ENCODE peak calls at places on chromosomes 3 and 15, in four cellular contexts. One of them, this sample, is unnamed.

GRCh38 chr3:126104742-126105605 is 21.1 kb upstream of the SLC41A3 start:
- DNase-seq in K562: no peak
- DNase-seq in HepG2: no peak
- DNase-seq in GM12878: no peak
- DNase-seq in this sample: no peak

GRCh38 chr3:52423214-52423613 is 21.7 kb downstream of the SEMA3G start:
- DNase-seq in HepG2: no peak
- DNase-seq in K562: no peak
- DNase-seq in GM12878: no peak
- DNase-seq in this sample: no peak

GRCh38 chr15:28989239-28989830 is 103.6 kb downstream of the APBA2 start:
- DNase-seq in HepG2: no peak
- DNase-seq in GM12878: no peak
- DNase-seq in K562: peak
- DNase-seq in this sample: peak

GRCh38 chr15:78565951-78566774 is 843 bp downstream of the CHRNA5 start:
- DNase-seq in K562: peak
- DNase-seq in GM12878: no peak
- DNase-seq in HepG2: peak
- DNase-seq in this sample: peak

GRCh38 chr15:63140936-63141335 is 16.3 kb downstream of the RPS27L start:
- DNase-seq in HepG2: no peak
- DNase-seq in K562: no peak
- DNase-seq in GM12878: no peak
- DNase-seq in this sample: no peak

GRCh38 chr15:32677238-32677750 is 35.8 kb downstream of the SCG5 start:
- DNase-seq in HepG2: peak
- DNase-seq in K562: no peak
- DNase-seq in GM12878: no peak
- DNase-seq in this sample: no peak

GRCh38 chr15:72809329-72809728 is 25.8 kb upstream of the ADPGK start:
- DNase-seq in GM12878: no peak
- DNase-seq in K562: no peak
- DNase-seq in HepG2: no peak
- DNase-seq in this sample: no peak

GRCh38 chr15:68586274-68586961 is 7.6 kb downstream of the CORO2B start:
- DNase-seq in GM12878: no peak
- DNase-seq in K562: no peak
- DNase-seq in HepG2: peak
- DNase-seq in this sample: no peak

GRCh38 chr3:59572106-59572505 is 522.3 kb upstream of the CFAP20DC start:
- DNase-seq in GM12878: no peak
- DNase-seq in K562: no peak
- DNase-seq in HepG2: no peak
- DNase-seq in this sample: no peak

GRCh38 chr15:78204351-78205309 is 29.7 kb downstream of the ACSBG1 start:
- DNase-seq in GM12878: no peak
- DNase-seq in K562: no peak
- DNase-seq in HepG2: no peak
- DNase-seq in this sample: no peak

GRCh38 chr15:36911322-36911944 is 188.9 kb downstream of the MEIS2 start:
- DNase-seq in K562: no peak
- DNase-seq in HepG2: peak
- DNase-seq in GM12878: no peak
- DNase-seq in this sample: no peak

GRCh38 chr15:64334530-64334929 is 21.4 kb downstream of the CSNK1G1 start:
- DNase-seq in HepG2: no peak
- DNase-seq in K562: no peak
- DNase-seq in GM12878: no peak
- DNase-seq in this sample: peak

GRCh38 chr3:185656321-185656840 is 70.3 kb downstream of the SENP2 start:
- DNase-seq in K562: no peak
- DNase-seq in HepG2: no peak
- DNase-seq in GM12878: no peak
- DNase-seq in this sample: no peak

GRCh38 chr3:100563652-100564215 is 45.7 kb upstream of the ADGRG7 start:
- DNase-seq in GM12878: no peak
- DNase-seq in HepG2: no peak
- DNase-seq in K562: no peak
- DNase-seq in this sample: no peak

GRCh38 chr3:68972358-68972979 is 40.1 kb upstream of the TAFA4 start:
- DNase-seq in GM12878: no peak
- DNase-seq in K562: peak
- DNase-seq in HepG2: peak
- DNase-seq in this sample: peak

GRCh38 chr15:89496155-89497098 is at the start of gene RHCG:
- DNase-seq in GM12878: no peak
- DNase-seq in HepG2: peak
- DNase-seq in K562: peak
- DNase-seq in this sample: peak

GRCh38 chr3:101902041-101902440 is 52.7 kb downstream of the NFKBIZ start:
- DNase-seq in K562: no peak
- DNase-seq in GM12878: no peak
- DNase-seq in HepG2: no peak
- DNase-seq in this sample: no peak

GRCh38 chr3:30578986-30579579 is 27.3 kb upstream of the TGFBR2 start:
- DNase-seq in HepG2: no peak
- DNase-seq in K562: no peak
- DNase-seq in GM12878: no peak
- DNase-seq in this sample: no peak

GRCh38 chr3:110562621-110563020 is 509.0 kb upstream of the NECTIN3 start:
- DNase-seq in HepG2: no peak
- DNase-seq in K562: no peak
- DNase-seq in GM12878: no peak
- DNase-seq in this sample: no peak

DNA sequence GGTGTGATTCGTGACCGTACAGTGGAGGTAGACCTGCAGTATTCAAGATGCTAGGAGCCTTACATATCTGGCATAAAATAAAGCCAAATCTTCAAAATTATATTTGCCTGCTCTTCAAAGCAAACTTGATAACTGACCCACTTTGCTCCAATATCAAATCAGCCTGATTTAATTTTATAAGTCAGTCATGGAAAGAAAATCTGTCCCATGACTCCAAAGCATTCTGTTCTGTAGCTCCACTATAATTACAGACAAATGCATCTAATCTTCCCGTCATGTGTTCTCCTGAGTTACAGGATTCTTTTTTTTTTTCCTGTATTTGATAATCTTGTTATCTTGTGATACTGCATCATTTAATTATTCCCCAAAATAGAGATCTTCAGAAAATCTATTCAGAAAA is 27.4 kb downstream of the TIMP4 start:
- DNase-seq in HepG2: no peak
- DNase-seq in GM12878: no peak
- DNase-seq in K562: no peak
- DNase-seq in this sample: no peak
- TF ChIP-seq CREB1 in HepG2: no peak
- TF ChIP-seq CREB1 in GM12878: no peak
- TF ChIP-seq CREB1 in K562: no peak
- TF ChIP-seq CREB1 in this sample: no peak

DNA sequence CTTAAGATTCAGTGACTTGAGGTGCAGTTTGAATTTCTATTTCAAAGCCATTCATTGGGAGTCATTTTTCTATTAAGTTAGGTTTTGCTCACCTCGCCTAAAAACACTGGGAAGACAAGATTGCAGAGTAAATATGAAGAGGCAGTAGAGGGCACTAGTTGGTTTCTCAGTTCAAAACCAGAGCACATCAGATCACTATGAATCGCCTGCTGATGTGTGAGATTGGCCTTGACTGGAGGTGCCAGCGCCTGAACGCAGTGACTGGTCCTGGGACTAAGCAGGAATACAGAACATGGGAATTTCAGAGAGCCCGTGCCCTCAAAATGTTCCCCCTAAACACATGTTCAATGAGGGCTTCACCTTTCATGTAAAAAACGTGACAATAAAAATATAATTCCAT is 229.0 kb downstream of the ITPR1 start:
- DNase-seq in HepG2: peak
- DNase-seq in K562: peak
- DNase-seq in GM12878: no peak
- DNase-seq in this sample: no peak
- TF ChIP-seq MAX in HepG2: no peak
- TF ChIP-seq MAX in K562: no peak
- TF ChIP-seq MAX in GM12878: no peak
- TF ChIP-seq MAX in this sample: no peak

DNA sequence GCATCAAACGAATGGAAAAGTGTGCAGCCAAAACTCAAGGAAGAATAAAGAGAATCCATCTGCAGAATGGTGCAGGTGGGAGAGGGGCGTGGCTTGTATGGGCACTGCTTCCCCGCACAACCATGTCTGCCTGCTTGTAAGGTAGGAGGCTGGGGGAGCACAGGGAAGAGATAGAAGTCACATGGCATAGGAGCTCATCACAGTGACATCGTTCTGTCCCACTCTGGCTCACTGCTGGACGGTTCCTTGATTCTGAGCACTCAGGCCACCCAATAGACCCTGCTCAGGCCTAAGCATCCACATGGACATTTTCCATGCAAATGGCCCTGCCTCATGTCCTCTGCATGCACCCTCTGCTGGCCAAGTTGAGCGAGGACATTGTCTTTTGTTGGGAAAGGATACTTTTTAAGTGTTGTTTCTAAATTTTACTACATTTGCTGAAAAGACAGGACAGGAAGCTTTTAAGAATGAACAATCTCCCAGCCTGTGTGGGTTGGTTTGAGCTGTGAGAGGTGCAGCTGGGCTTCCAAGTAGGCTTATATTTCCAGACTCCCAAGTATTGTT is 3.1 kb downstream of the MYLK start:
- DNase-seq in GM12878: no peak
- DNase-seq in HepG2: peak
- DNase-seq in K562: no peak
- DNase-seq in this sample: peak
- TF ChIP-seq CREM in GM12878: no peak
- TF ChIP-seq CREM in HepG2: no peak
- TF ChIP-seq CREM in K562: no peak
- TF ChIP-seq CREM in this sample: no peak

DNA sequence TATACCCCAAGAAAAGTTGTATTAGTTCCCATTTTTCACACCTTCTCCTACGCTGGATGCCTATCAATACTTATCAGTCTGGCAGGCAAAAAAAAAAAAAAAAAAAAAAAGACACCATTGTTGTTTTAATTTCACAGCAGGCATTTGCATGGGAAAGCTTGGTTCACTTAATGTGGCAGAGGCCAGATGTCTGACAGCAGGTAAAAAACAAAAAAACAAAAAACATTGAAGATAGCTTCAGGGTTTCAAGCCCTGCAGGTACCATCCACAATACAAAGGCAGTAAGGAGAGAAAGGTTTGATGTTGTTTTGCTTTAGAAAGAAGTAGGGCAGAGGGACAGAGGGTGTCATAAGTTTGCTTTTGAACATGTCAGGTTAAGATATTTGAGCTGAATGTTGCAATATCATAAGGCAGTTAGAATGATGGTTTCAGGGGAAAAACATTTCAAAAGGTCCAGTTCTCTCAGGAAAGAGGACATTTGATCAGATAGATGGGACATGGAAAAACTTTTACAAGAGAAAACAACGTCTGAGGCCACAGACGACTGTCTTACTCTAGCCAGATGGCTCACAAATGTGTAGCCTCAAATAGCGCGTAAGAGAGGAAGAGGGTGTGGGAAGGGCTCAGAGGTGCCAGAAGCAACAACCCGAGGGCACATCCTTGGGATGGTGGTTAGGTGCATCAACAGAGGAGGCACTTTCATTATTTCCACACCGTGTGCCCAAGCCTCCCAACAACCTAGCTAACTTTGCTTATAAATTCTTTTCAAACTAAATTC is 25.7 kb downstream of the PCOLCE2 start:
- DNase-seq in HepG2: no peak
- DNase-seq in GM12878: no peak
- DNase-seq in K562: no peak
- DNase-seq in this sample: no peak
- TF ChIP-seq CREB1 in HepG2: no peak
- TF ChIP-seq CREB1 in GM12878: no peak
- TF ChIP-seq CREB1 in K562: no peak
- TF ChIP-seq CREB1 in this sample: no peak

This sample was measured in WTC11.